ENCODE peak calls at places on chromosomes 2 and 18, in eight cellular contexts. X is brain microvascular endothelial cell, P is neural progenitor cell, Z is HL-60, J is AG04449, F is right lobe of liver, B is Peyer's patch, C is ovary. N is an unnamed sample.

GRCh38 chr18:73514449-73514848 is 633.2 kb downstream of the FBXO15 start:
- DNase-seq in X (no peak), P (no peak), Z (no peak), J (no peak), F (no peak), B (no peak), C (no peak), N (no peak)

GRCh38 chr2:42367835-42368234 is 6.8 kb upstream of the COX7A2L start:
- DNase-seq in X (no peak), P (no peak), Z (no peak), J (no peak), F (no peak), B (no peak), C (no peak), N (no peak)

GRCh38 chr2:225010804-225011203 is 31.5 kb downstream of the DOCK10 start:
- DNase-seq in X (peak), P (no peak), Z (no peak), J (peak), F (no peak), B (no peak), C (no peak), N (peak)

GRCh38 chr2:184597571-184597980 is 753 bp upstream of the ZNF804A start:
- DNase-seq in X (peak), P (peak), Z (peak), J (no peak), F (no peak), B (peak), C (peak), N (peak)

GRCh38 chr18:49691177-49691608 is 122.1 kb downstream of the ACAA2 start:
- DNase-seq in X (peak), P (no peak), Z (no peak), J (peak), F (no peak), B (no peak), C (no peak), N (peak)

GRCh38 chr2:48454504-48454903 is 75.5 kb upstream of the STON1 start:
- DNase-seq in X (no peak), P (no peak), Z (peak), J (no peak), F (no peak), B (no peak), C (no peak), N (no peak)

GRCh38 chr2:30465171-30465545 is 18.1 kb downstream of the LCLAT1 start:
- DNase-seq in X (no peak), P (no peak), Z (no peak), J (no peak), F (no peak), B (no peak), C (no peak), N (no peak)

GRCh38 chr2:101139495-101139894 is 11.7 kb downstream of the TBC1D8 start:
- DNase-seq in X (no peak), P (no peak), Z (no peak), J (no peak), F (no peak), B (no peak), C (no peak), N (no peak)

GRCh38 chr2:241858206-241859016 is at the start of gene PDCD1:
- DNase-seq in X (no peak), P (no peak), Z (no peak), J (no peak), F (no peak), B (peak), C (peak), N (no peak)

GRCh38 chr2:110818767-110819481 is 86.6 kb downstream of the ACOXL start:
- DNase-seq in X (no peak), P (no peak), Z (peak), J (no peak), F (no peak), B (no peak), C (no peak), N (no peak)

GRCh38 chr2:135573620-135574019 is 42.3 kb downstream of the R3HDM1 start:
- DNase-seq in X (no peak), P (no peak), Z (no peak), J (no peak), F (no peak), B (no peak), C (no peak), N (peak)
- TF ChIP-seq CTCF in X (peak), P (peak), Z (no peak), J (no peak), F (peak), B (no peak), C (no peak), N (no peak)

GRCh38 chr2:196174424-196174823 is 3.0 kb upstream of the STK17B start:
- DNase-seq in X (no peak), P (no peak), Z (no peak), J (no peak), F (no peak), B (no peak), C (no peak), N (no peak)

GRCh38 chr2:196173505-196173904 is 2.1 kb upstream of the STK17B start:
- DNase-seq in X (no peak), P (no peak), Z (no peak), J (no peak), F (no peak), B (no peak), C (no peak), N (no peak)

GRCh38 chr2:196177124-196177523 is 5.7 kb upstream of the STK17B start:
- DNase-seq in X (no peak), P (no peak), Z (no peak), J (no peak), F (no peak), B (no peak), C (no peak), N (no peak)

GRCh38 chr2:196172976-196173375 is 1.6 kb upstream of the STK17B start:
- DNase-seq in X (no peak), P (no peak), Z (no peak), J (no peak), F (no peak), B (no peak), C (no peak), N (no peak)

DNA sequence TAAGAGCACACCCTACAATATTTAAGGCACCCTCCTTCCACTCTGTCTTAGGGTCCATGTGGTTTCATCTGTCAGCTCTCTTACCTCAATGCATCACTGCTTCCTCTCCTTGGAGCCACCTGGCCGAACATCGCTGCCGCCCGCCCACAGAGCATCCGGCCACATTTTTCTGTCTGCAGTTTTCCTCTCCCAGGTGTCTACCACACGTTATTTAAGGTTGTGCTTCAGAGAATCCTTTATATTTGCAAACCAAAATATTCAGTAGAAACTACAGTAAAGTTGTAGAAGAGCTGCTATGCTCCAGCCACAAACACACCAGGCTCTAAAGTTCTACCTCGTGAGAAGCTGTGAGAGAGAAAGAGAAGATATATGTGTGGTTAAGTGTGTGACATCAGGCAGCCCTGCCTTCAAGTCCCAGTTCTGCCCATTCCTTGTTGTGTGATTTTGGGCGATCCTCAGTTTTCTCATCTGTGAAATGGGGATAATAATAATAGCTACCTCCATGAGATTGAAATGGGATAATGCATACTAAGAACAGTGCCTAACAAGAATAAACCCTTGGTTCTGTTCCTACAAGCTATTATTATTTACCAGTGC is 4.9 kb upstream of the STK17B start:
- DNase-seq in X (no peak), P (no peak), Z (no peak), J (no peak), F (no peak), B (peak), C (no peak), N (no peak)
- H3K4me3 ChIP-seq in X (no peak), P (no peak), Z (no peak), J (no peak), F (no peak), B (no peak), C (no peak), N (no peak)

GRCh38 chr2:154620490-154620889 is 78.0 kb upstream of the KCNJ3 start:
- DNase-seq in X (no peak), P (no peak), Z (no peak), J (no peak), F (no peak), B (no peak), C (no peak), N (no peak)
- TF ChIP-seq CTCF in X (no peak), P (no peak), Z (no peak), J (no peak), F (no peak), B (no peak), C (no peak), N (no peak)

GRCh38 chr2:232632229-232632903 is 1.0 kb upstream of the EFHD1 start:
- DNase-seq in X (no peak), P (no peak), Z (no peak), J (no peak), F (no peak), B (no peak), C (peak), N (no peak)

GRCh38 chr2:232633413-232634318 is at the start of gene EFHD1:
- DNase-seq in X (peak), P (peak), Z (peak), J (no peak), F (peak), B (peak), C (peak), N (peak)

GRCh38 chr2:232632904-232633412 is 446 bp upstream of the EFHD1 start:
- DNase-seq in X (no peak), P (peak), Z (no peak), J (no peak), F (peak), B (peak), C (peak), N (no peak)

GRCh38 chr2:232635820-232636219 is 2.4 kb downstream of the EFHD1 start:
- DNase-seq in X (no peak), P (no peak), Z (no peak), J (no peak), F (no peak), B (no peak), C (no peak), N (no peak)

GRCh38 chr2:232634319-232635150 is 1.1 kb downstream of the EFHD1 start:
- DNase-seq in X (no peak), P (peak), Z (no peak), J (no peak), F (no peak), B (no peak), C (peak), N (no peak)
- H3K4me3 ChIP-seq in X (peak), P (peak), Z (no peak), J (peak), F (peak), B (peak), C (peak), N (no peak)

GRCh38 chr2:85235281-85235680 is 92.5 kb downstream of the TGOLN2 start:
- DNase-seq in X (no peak), P (no peak), Z (no peak), J (no peak), F (no peak), B (peak), C (no peak), N (no peak)

GRCh38 chr2:85234879-85235278 is 92.9 kb downstream of the TGOLN2 start:
- DNase-seq in X (no peak), P (peak), Z (no peak), J (no peak), F (no peak), B (peak), C (no peak), N (no peak)

GRCh38 chr2:85231952-85232351 is 95.8 kb downstream of the TGOLN2 start:
- DNase-seq in X (no peak), P (peak), Z (no peak), J (no peak), F (no peak), B (no peak), C (no peak), N (no peak)

GRCh38 chr2:85230637-85231036 is 97.2 kb downstream of the TGOLN2 start:
- DNase-seq in X (no peak), P (no peak), Z (no peak), J (no peak), F (no peak), B (no peak), C (no peak), N (no peak)

DNA sequence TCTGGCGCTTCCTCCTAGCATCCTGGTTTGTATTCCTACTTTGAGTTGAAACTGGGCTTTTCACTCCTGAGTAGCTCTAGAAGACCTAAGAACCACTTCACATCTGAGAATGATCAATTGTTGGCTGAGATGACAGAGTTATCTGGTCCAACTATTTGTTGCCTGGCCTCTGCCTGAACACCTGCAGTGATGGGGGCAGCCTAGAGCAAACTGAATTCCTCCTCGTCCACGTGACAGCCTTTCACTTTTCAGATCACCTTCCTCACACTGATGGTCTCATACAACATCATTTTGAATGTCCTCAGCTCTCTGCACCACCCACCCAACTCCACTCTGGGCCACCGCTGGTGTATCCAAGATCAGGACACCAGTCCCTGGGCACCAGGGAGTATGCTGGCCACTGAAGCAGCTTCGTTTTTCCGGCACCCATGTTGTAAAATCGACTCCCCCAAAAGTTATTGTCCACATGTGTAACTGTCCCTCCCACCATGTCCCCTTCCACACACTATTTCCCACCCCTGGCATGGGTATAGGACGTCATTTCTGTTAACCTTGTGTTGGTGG is 96.5 kb downstream of the TGOLN2 start:
- DNase-seq in X (no peak), P (peak), Z (no peak), J (no peak), F (no peak), B (no peak), C (no peak), N (no peak)
- TF ChIP-seq CTCF in X (no peak), P (peak), Z (no peak), J (no peak), F (no peak), B (no peak), C (no peak), N (no peak)

DNA sequence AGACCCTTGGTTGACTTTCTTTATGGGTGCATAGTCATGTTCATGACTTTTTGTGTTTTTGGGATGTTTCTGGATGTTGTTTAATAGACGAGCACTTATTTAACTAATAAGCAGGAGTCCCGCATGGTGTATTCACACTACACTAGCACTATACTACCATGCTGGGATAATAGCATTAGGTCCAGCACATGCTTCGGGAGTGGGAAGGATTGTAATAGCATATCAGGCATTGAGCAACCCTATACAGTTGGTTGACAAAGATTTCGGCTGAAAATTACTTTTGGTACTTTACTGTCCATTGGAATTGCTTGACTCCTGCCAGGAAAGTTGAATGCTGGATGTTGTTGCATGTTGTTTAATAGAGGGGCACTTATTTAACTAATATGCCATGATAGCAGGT is 2.8 kb downstream of the SH3RF3 start:
- DNase-seq in X (no peak), P (no peak), Z (no peak), J (no peak), F (no peak), B (no peak), C (no peak), N (no peak)
- H3K4me3 ChIP-seq in X (no peak), P (no peak), Z (no peak), J (no peak), F (no peak), B (no peak), C (no peak), N (no peak)

DNA sequence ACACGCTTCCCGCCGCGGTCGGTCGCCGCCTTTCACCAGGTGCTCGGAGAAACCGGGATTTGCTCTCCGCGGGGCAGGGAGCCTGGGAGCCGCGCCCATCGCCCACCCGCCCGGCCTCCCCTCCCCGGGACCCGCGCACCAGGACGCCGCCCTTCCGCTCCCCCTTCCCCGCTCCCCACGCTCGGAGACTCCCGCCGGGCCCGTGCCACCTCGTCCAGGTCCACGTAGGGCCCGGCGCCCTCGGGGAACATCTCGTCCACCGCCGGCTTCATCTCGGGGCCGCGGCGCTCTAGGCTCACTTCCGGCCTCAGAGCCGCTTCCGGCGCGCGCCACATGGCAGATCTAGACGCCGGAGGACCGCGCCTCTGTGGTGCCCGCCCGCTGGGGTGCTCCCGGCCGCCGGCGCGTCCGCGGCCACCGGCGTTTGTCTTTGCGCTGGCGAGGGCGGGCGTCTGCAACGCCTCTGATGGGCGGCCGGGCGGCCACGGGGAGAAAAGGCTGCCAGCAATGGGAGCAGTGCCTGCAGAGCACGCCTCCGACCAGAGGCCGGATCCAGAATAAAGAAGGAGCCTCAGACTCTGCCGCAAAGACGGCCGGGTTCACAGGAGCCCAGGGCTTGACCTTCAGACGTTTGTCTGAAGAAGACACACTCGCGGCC is at the start of gene COPS9:
- DNase-seq in X (peak), P (peak), Z (peak), J (peak), F (peak), B (peak), C (peak), N (peak)
- TF ChIP-seq CTCF in X (no peak), P (no peak), Z (no peak), J (no peak), F (no peak), B (no peak), C (no peak), N (no peak)

GRCh38 chr2:63849381-63850203 is 7.9 kb downstream of the UGP2 start:
- DNase-seq in X (no peak), P (peak), Z (no peak), J (no peak), F (no peak), B (no peak), C (no peak), N (no peak)

GRCh38 chr2:63850650-63851049 is 9.0 kb downstream of the UGP2 start:
- DNase-seq in X (no peak), P (no peak), Z (no peak), J (no peak), F (no peak), B (no peak), C (no peak), N (no peak)

GRCh38 chr2:63851912-63852311 is 10.2 kb downstream of the UGP2 start:
- DNase-seq in X (no peak), P (no peak), Z (no peak), J (no peak), F (no peak), B (no peak), C (no peak), N (no peak)

GRCh38 chr2:63853527-63854310 is 12.0 kb downstream of the UGP2 start:
- DNase-seq in X (no peak), P (no peak), Z (peak), J (no peak), F (no peak), B (no peak), C (no peak), N (no peak)

DNA sequence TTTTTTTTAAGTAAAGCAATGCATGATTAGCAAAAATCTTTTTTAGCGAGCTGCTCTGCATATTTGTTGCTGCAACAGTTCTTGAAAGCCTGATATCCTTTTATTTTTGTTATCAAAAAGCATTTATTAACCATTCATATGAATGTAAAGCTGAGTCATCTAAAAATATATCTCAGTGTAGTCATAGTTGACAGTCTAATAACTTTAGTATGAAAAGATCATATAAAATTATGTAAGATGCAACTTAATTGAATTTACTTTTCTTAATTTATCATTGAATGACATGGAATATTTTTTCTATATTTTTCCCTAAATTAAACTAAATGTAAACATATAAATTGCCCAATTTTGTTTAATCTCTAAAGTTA is 8.5 kb downstream of the UGP2 start:
- DNase-seq in X (no peak), P (no peak), Z (no peak), J (no peak), F (no peak), B (no peak), C (no peak), N (no peak)
- H3K4me3 ChIP-seq in X (no peak), P (peak), Z (no peak), J (no peak), F (no peak), B (no peak), C (no peak), N (no peak)